ENCODE peak calls at places on chromosomes 3 and 15, in five cellular contexts. One of them, this sample, is unnamed. For H3K27me3, H3K4me1 and H3K36me3, the result is how much of the 10 kb centered on the place peaks cover.

GRCh38 chr3:55198554-55198953 is 270.7 kb upstream of the LRTM1 start:
- DNase-seq in HepG2: no peak
- DNase-seq in suprapubic skin: no peak
- DNase-seq in thoracic aorta: no peak
- DNase-seq in psoas muscle: no peak
- DNase-seq in this sample: no peak

GRCh38 chr3:139222100-139222657 is 121.6 kb upstream of the MRPS22 start:
- DNase-seq in psoas muscle: no peak
- DNase-seq in HepG2: no peak
- DNase-seq in thoracic aorta: no peak
- DNase-seq in suprapubic skin: no peak
- DNase-seq in this sample: no peak

GRCh38 chr3:16423947-16424673 is 89.4 kb downstream of the RFTN1 start:
- DNase-seq in psoas muscle: no peak
- DNase-seq in suprapubic skin: no peak
- DNase-seq in thoracic aorta: no peak
- DNase-seq in HepG2: no peak
- DNase-seq in this sample: no peak

GRCh38 chr3:101571028-101571895 is 2.7 kb upstream of the PCNP start:
- DNase-seq in thoracic aorta: no peak
- DNase-seq in psoas muscle: no peak
- DNase-seq in HepG2: no peak
- DNase-seq in suprapubic skin: no peak
- DNase-seq in this sample: no peak

GRCh38 chr15:67783303-67783702 is 42.0 kb upstream of the SKOR1 start:
- DNase-seq in psoas muscle: no peak
- DNase-seq in thoracic aorta: no peak
- DNase-seq in suprapubic skin: no peak
- DNase-seq in HepG2: no peak
- DNase-seq in this sample: no peak

GRCh38 chr3:73056365-73057150 is 4.9 kb upstream of the EBLN2 start:
- DNase-seq in HepG2: peak
- DNase-seq in thoracic aorta: no peak
- DNase-seq in psoas muscle: no peak
- DNase-seq in suprapubic skin: no peak
- DNase-seq in this sample: no peak

GRCh38 chr15:58873267-58873666 is 60.2 kb downstream of the SLTM start:
- DNase-seq in psoas muscle: no peak
- DNase-seq in suprapubic skin: no peak
- DNase-seq in HepG2: no peak
- DNase-seq in thoracic aorta: no peak
- DNase-seq in this sample: no peak

GRCh38 chr3:141275032-141275422 is 43.4 kb downstream of the PXYLP1 start:
- DNase-seq in thoracic aorta: no peak
- DNase-seq in psoas muscle: no peak
- DNase-seq in HepG2: peak
- DNase-seq in suprapubic skin: no peak
- DNase-seq in this sample: no peak

GRCh38 chr15:37893309-37893708 is 41.1 kb upstream of the TMCO5A start:
- DNase-seq in thoracic aorta: no peak
- DNase-seq in psoas muscle: no peak
- DNase-seq in HepG2: no peak
- DNase-seq in suprapubic skin: no peak
- DNase-seq in this sample: no peak

GRCh38 chr3:158152186-158152585 is 42.3 kb downstream of the RSRC1 start:
- DNase-seq in HepG2: no peak
- DNase-seq in thoracic aorta: no peak
- DNase-seq in suprapubic skin: no peak
- DNase-seq in psoas muscle: no peak
- DNase-seq in this sample: no peak

GRCh38 chr15:41032079-41032328 is 78.7 kb downstream of the CHAC1 start:
- DNase-seq in suprapubic skin: no peak
- DNase-seq in psoas muscle: no peak
- DNase-seq in thoracic aorta: no peak
- DNase-seq in HepG2: no peak
- DNase-seq in this sample: no peak

GRCh38 chr3:128122013-128122412 is 1.6 kb downstream of the RUVBL1 start:
- DNase-seq in suprapubic skin: no peak
- DNase-seq in psoas muscle: no peak
- DNase-seq in thoracic aorta: no peak
- DNase-seq in HepG2: no peak
- DNase-seq in this sample: no peak

GRCh38 chr3:186940965-186941364 is 10.6 kb downstream of the ST6GAL1 start:
- DNase-seq in HepG2: no peak
- DNase-seq in thoracic aorta: peak
- DNase-seq in suprapubic skin: no peak
- DNase-seq in psoas muscle: no peak
- DNase-seq in this sample: no peak

GRCh38 chr3:190983875-190984274 is 121.4 kb upstream of the GMNC start:
- DNase-seq in suprapubic skin: no peak
- DNase-seq in psoas muscle: no peak
- DNase-seq in thoracic aorta: no peak
- DNase-seq in HepG2: no peak
- DNase-seq in this sample: no peak

GRCh38 chr3:113454625-113455024 is 13.3 kb upstream of the CFAP44 start:
- DNase-seq in thoracic aorta: no peak
- DNase-seq in suprapubic skin: no peak
- DNase-seq in HepG2: no peak
- DNase-seq in psoas muscle: no peak
- DNase-seq in this sample: no peak
- H3K27me3 ChIP-seq in thoracic aorta: under half
- H3K27me3 ChIP-seq in suprapubic skin: under half
- H3K27me3 ChIP-seq in HepG2: under half
- H3K27me3 ChIP-seq in psoas muscle: under half
- H3K27me3 ChIP-seq in this sample: under half

DNA sequence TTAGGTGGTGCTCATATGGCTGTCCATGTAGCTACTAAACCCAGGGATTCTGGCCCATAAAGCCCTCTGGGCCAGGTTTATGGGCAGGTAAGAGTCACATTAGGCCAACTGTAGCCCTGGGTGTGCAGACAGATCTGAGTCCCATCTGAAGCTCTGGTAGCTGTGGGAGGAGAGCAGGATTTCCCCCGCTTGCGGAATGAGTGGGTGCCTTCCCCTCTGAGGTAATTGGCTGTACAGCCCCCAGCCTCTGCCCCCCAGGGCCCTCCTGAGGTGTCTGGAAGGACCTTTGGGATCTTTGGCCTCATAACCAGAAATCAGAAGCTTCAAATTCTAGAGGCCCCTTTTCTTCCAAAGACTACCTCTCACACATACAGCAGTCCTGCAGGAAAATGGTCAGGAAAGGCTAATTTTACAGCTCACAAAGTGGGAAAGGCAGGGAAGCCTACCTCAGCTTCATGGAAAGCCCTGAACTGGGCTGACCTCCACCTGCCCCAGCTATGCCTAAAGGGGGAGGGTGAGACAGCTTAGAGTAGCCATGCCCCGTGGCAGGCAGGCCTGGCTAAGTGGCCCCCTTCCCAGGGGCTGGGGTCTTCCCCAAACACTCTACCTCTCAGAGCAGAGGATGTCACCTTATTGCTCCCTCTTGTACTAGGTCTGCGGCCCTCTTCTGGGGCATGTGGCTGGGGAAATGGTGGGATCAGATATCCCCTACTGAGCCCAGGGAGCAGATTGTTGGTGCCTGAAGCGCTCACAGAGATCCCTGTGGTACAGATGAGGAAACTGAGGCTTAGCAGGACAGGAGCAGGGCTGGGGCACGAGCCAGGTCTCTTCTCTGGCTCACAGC is 16.8 kb downstream of the HEMK1 start:
- DNase-seq in suprapubic skin: no peak
- DNase-seq in HepG2: no peak
- DNase-seq in thoracic aorta: no peak
- DNase-seq in psoas muscle: no peak
- DNase-seq in this sample: no peak
- H3K4me1 ChIP-seq in suprapubic skin: under half
- H3K4me1 ChIP-seq in HepG2: half or more
- H3K4me1 ChIP-seq in thoracic aorta: under half
- H3K4me1 ChIP-seq in psoas muscle: half or more
- H3K4me1 ChIP-seq in this sample: under half

DNA sequence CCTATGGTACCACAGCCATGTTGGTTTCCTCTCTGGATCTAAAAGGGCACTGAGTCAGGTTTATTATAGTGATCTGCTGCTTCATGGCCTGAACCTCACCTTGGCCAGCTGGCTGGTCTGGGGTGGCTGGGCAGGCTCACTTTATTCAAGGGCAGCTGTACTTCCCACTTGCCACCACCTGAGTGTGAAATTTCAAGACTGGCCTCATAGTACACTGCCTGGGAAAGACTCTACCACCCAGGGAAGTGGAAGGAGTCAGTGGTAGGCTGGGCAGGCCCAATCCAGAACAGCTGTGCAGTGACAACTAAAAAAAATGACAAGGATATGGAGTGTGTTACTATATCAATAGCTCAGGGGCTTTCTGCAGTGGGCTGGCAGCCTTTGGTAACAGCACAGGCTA is 8.8 kb downstream of the SNUPN start:
- DNase-seq in HepG2: no peak
- DNase-seq in psoas muscle: no peak
- DNase-seq in suprapubic skin: no peak
- DNase-seq in thoracic aorta: no peak
- DNase-seq in this sample: no peak
- H3K36me3 ChIP-seq in HepG2: under half
- H3K36me3 ChIP-seq in psoas muscle: under half
- H3K36me3 ChIP-seq in suprapubic skin: half or more
- H3K36me3 ChIP-seq in thoracic aorta: under half
- H3K36me3 ChIP-seq in this sample: under half

GRCh38 chr3:168251371-168251770 is 155.6 kb upstream of the GOLIM4 start:
- DNase-seq in psoas muscle: no peak
- DNase-seq in suprapubic skin: no peak
- DNase-seq in thoracic aorta: no peak
- DNase-seq in HepG2: peak
- DNase-seq in this sample: no peak

GRCh38 chr3:168248383-168249047 is 152.8 kb upstream of the GOLIM4 start:
- DNase-seq in psoas muscle: no peak
- DNase-seq in HepG2: no peak
- DNase-seq in thoracic aorta: no peak
- DNase-seq in suprapubic skin: no peak
- DNase-seq in this sample: peak

GRCh38 chr3:168249539-168250414 is 154.1 kb upstream of the GOLIM4 start:
- DNase-seq in suprapubic skin: peak
- DNase-seq in thoracic aorta: no peak
- DNase-seq in psoas muscle: peak
- DNase-seq in HepG2: peak
- DNase-seq in this sample: peak

GRCh38 chr3:168249048-168249538 is 153.4 kb upstream of the GOLIM4 start:
- DNase-seq in psoas muscle: no peak
- DNase-seq in suprapubic skin: no peak
- DNase-seq in HepG2: no peak
- DNase-seq in thoracic aorta: no peak
- DNase-seq in this sample: peak

DNA sequence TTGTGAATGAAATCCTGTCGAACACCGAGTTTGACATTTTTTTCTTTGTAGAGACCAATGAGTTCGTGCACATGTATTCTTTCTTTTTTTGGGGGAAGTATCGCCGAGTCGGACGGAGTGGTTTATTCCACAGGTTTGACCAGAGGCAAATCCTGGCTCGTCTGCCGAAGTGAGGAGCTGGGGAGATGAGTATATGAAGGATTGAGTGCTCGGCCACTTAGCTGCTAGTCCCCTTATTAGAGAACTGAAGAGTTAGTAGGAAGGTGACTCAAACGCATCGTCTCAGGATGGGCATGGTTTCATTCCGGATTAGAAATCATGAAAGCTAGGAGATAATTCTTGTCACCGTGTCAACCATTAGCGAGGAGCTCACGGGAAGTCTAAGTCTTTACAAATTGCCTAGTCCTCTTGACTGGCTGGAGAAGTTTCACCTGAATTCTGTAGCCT is 154.7 kb upstream of the GOLIM4 start:
- DNase-seq in HepG2: no peak
- DNase-seq in suprapubic skin: no peak
- DNase-seq in psoas muscle: no peak
- DNase-seq in thoracic aorta: no peak
- DNase-seq in this sample: no peak
- H3K27me3 ChIP-seq in HepG2: under half
- H3K27me3 ChIP-seq in suprapubic skin: under half
- H3K27me3 ChIP-seq in psoas muscle: under half
- H3K27me3 ChIP-seq in thoracic aorta: under half
- H3K27me3 ChIP-seq in this sample: under half

GRCh38 chr3:129558772-129559564 is 16.0 kb downstream of the H1-8 start:
- DNase-seq in HepG2: peak
- DNase-seq in psoas muscle: peak
- DNase-seq in suprapubic skin: no peak
- DNase-seq in thoracic aorta: no peak
- DNase-seq in this sample: peak
- H3K4me1 ChIP-seq in HepG2: under half
- H3K4me1 ChIP-seq in psoas muscle: under half
- H3K4me1 ChIP-seq in suprapubic skin: half or more
- H3K4me1 ChIP-seq in thoracic aorta: half or more
- H3K4me1 ChIP-seq in this sample: under half

DNA sequence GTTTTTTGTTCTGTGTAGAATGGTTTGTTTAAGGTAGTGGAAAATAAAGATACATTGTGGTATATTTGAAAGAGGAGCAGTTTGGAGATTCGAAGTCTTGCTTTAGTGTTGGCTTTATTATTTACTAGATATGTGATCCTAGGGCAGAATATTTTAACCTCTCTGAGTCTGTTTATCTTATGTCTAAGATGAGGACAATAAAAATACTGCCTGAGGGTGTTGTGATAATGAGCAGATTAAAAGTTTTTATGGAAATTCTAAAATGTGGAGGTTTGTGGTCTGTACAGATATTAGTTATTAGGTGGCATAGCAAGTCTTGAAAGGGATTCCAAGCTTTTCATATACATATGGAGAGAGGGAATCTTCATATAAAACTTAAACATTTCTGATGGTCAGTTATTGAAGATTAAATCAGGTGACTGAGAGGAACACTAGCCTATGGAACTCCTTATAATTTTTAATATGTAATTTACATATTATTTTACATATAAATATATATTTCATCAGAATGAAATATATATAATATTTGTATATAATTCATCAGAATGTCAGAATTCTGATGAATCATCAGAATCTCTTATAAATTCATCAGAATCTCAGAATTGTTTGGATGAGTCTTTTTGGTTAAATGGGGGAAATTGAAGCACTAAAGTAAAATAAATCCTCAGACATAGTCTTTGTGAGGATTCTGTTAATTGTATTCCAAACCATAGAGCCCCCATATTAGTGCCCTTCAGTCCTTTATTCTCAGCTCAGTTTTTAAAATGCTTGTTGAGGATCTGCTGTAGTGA is 15.2 kb downstream of the TCF12 start:
- DNase-seq in psoas muscle: no peak
- DNase-seq in suprapubic skin: no peak
- DNase-seq in HepG2: no peak
- DNase-seq in thoracic aorta: no peak
- DNase-seq in this sample: no peak
- H3K36me3 ChIP-seq in psoas muscle: under half
- H3K36me3 ChIP-seq in suprapubic skin: under half
- H3K36me3 ChIP-seq in HepG2: under half
- H3K36me3 ChIP-seq in thoracic aorta: under half
- H3K36me3 ChIP-seq in this sample: under half

DNA sequence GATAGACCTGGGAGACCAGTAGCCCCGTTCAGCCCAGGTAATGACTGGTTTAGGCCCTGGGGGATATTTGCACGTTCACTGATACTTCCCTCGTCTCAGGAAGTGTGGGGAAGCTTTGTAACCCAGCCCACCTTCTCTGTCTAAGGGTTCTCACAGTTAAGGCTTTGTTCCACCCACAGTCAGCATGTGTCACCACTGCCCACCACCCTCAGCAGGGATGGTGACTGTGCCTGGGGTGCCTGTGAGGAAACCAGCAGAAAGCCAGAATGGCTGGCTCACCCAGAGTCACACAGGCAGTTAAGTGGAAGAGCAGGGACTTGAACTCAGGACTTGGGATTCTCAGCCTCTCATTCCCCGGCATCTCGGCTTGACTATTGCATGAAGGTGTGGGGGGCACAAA is 5.2 kb downstream of the KBTBD13 start:
- DNase-seq in psoas muscle: no peak
- DNase-seq in suprapubic skin: no peak
- DNase-seq in HepG2: no peak
- DNase-seq in thoracic aorta: no peak
- DNase-seq in this sample: no peak
- H3K27me3 ChIP-seq in psoas muscle: under half
- H3K27me3 ChIP-seq in suprapubic skin: under half
- H3K27me3 ChIP-seq in HepG2: under half
- H3K27me3 ChIP-seq in thoracic aorta: under half
- H3K27me3 ChIP-seq in this sample: under half